ENCODE peak calls at places on chromosomes 1 and 21, in seven cellular contexts. H is pancreas; K is Jurkat, Clone E6-1; D is right lobe of liver; C is left lung; J is astrocyte of the spinal cord; W is fibroblast of mammary gland. S is an unnamed sample.
A peak's percentile ranks its signal among the peaks of the same experiment; 100 is the strongest.

GRCh38 chr1:75152092-75152491 is 17.9 kb downstream of the LHX8 start:
- DNase-seq in C (no peak), H (no peak), J (no peak), D (no peak), W (no peak), K (no peak), S (no peak)

GRCh38 chr1:68322837-68323687 is 90.7 kb upstream of the WLS start:
- DNase-seq in D (no peak), C (no peak), K (no peak), J (peak; percentile 89), H (no peak), W (peak; percentile 84), S (peak; percentile 51)

GRCh38 chr1:8096105-8097011 is 70.2 kb upstream of the ERRFI1 start:
- DNase-seq in C (no peak), K (no peak), W (peak; percentile 90), D (no peak), H (no peak), J (peak; percentile 86), S (no peak)

GRCh38 chr21:37780991-37781983 is 135.0 kb downstream of the KCNJ6 start:
- DNase-seq in W (peak; percentile 12), J (no peak), D (no peak), H (no peak), C (no peak), K (no peak), S (no peak)

GRCh38 chr21:32994305-32994704 is 31.4 kb upstream of the OLIG2 start:
- DNase-seq in H (no peak), D (no peak), C (no peak), J (peak; percentile 10), W (peak; percentile 35), K (no peak), S (no peak)

GRCh38 chr1:159921700-159922498 is 3.4 kb downstream of the TAGLN2 start:
- DNase-seq in D (no peak), J (no peak), K (no peak), C (peak; percentile 48), W (peak; percentile 46), H (no peak), S (no peak)

GRCh38 chr1:9573723-9574122 is 15.0 kb upstream of the TMEM201 start:
- DNase-seq in W (peak; percentile 49), J (peak; percentile 9), D (no peak), H (no peak), C (no peak), K (no peak), S (no peak)

GRCh38 chr1:236092899-236093298 is 28.0 kb upstream of the NID1 start:
- DNase-seq in D (no peak), J (no peak), C (no peak), K (no peak), H (no peak), W (no peak), S (no peak)

GRCh38 chr1:225554216-225554812 is 98.6 kb downstream of the ENAH start:
- DNase-seq in J (peak; percentile 46), H (no peak), D (no peak), K (peak; percentile 21), W (peak; percentile 52), C (no peak), S (no peak)

GRCh38 chr1:205575294-205575885 is 56.4 kb downstream of the ELK4 start:
- DNase-seq in J (no peak), C (no peak), D (no peak), W (no peak), H (peak; percentile 7), K (no peak), S (no peak)

GRCh38 chr1:243916160-243916559 is 66.1 kb upstream of the AKT3 start:
- DNase-seq in K (no peak), J (no peak), H (no peak), C (no peak), D (no peak), W (no peak), S (no peak)

GRCh38 chr1:7941437-7941793 is 776 bp upstream of the TNFRSF9 start:
- DNase-seq in C (no peak), K (no peak), D (no peak), J (no peak), H (no peak), W (peak; percentile 78), S (no peak)

GRCh38 chr1:42282024-42282579 is 52.9 kb downstream of the FOXJ3 start:
- DNase-seq in W (peak; percentile 86), H (no peak), J (peak; percentile 15), D (no peak), K (no peak), C (no peak), S (no peak)

GRCh38 chr1:184759651-184760050 is 5.0 kb upstream of the EDEM3 start:
- DNase-seq in K (no peak), H (no peak), C (no peak), J (no peak), D (no peak), W (no peak), S (no peak)

GRCh38 chr21:36203603-36203889 is 46.9 kb downstream of the DOP1B start:
- DNase-seq in H (peak; percentile 64), J (peak; percentile 83), D (no peak), W (peak; percentile 89), K (no peak), C (no peak), S (no peak)

GRCh38 chr1:103326595-103326994 is 198.9 kb upstream of the RNPC3 start:
- DNase-seq in W (no peak), C (no peak), H (no peak), J (no peak), D (no peak), K (no peak), S (no peak)

DNA sequence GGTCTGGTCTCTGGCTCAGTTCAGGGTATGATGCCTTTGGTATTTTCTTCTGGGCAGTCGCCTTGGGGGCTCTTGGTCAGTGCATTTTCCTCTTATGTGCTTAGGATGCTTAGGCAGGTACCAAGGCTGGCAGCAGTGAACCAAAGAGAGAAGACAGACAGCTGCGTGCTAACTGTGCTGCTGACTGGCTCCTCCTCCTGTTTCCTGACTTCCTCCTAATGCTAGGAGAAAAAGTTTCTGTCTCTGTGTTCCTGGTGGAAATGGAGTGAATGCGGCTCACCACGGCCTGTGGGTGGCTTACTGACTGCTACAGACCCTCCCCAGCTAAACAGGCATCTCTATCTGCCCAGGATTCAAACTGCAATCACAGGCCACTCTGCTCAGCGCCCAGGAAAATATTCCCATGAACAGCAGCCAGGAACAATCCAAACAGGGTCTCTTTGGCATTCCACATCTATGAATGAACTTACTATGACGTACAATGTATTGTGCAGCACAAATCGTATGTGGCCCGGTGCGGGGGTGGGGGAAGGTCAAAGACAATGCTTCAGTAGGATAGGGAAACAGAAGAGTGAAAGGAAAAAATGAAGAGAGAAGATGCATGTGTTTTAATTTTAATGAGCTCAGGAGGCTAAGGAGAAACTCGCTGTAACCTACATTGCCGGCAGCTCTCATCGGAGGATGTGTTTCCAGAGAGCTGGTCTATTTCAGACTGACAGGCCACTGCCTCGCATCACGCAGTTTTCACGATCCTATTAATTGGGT is 2.8 kb downstream of the ABCG1 start:
- DNase-seq in K (no peak), H (no peak), D (no peak), J (peak; percentile 27), C (no peak), W (peak; percentile 3), S (no peak)
- H3K4me3 ChIP-seq in K (no peak overlapping the region), H (no peak overlapping the region), D (no peak overlapping the region), J (no peak overlapping the region), C (peak overlapping the region; percentile 64), W (no peak overlapping the region), S (no peak overlapping the region)

DNA sequence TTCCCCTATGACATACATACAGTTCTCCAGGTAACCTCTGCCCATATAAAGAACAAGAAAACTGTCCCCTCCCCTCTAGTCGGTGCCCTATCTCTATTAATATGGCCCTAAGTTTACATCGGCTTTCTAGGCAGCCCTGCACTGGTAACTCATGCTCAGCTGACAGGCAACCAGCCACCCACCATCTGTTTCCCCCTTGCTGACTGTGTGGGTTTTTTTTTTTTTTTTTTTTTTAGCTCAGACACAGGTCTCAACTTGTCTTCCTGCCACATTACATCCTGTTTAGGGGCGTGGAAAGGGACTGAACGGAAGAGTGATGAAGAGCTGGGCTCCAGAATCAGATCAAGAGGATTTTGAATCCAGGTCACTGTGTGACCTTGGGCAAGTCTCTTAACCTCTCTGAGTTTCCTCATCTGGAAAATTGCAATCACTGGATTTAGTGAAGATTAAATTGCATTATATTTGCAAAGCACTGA is 14.0 kb downstream of the LAPTM5 start:
- DNase-seq in J (no peak), H (no peak), K (peak; percentile 94), C (no peak), D (no peak), W (no peak), S (no peak)
- H3K4me3 ChIP-seq in J (no peak overlapping the region), H (no peak overlapping the region), K (peak overlapping the region; percentile 37), C (peak overlapping the region; percentile 6), D (no peak overlapping the region), W (no peak overlapping the region), S (no peak overlapping the region)

GRCh38 chr1:58902830-58903229 is 119.0 kb upstream of the JUN start:
- DNase-seq in J (no peak), D (no peak), H (no peak), C (no peak), W (no peak), K (no peak), S (no peak)

GRCh38 chr1:58905126-58905490 is 121.3 kb upstream of the JUN start:
- DNase-seq in H (no peak), D (no peak), J (no peak), W (no peak), C (no peak), K (no peak), S (no peak)

GRCh38 chr1:58905628-58906256 is 121.9 kb upstream of the JUN start:
- DNase-seq in K (no peak), H (no peak), D (no peak), C (no peak), J (no peak), W (no peak), S (no peak)

GRCh38 chr1:58903450-58904298 is 119.8 kb upstream of the JUN start:
- DNase-seq in H (peak; percentile 93), K (no peak), D (peak; percentile 98), C (peak; percentile 95), W (peak; percentile 92), J (peak; percentile 95), S (peak; percentile 90)

GRCh38 chr1:58904299-58905125 is 120.7 kb upstream of the JUN start:
- DNase-seq in C (no peak), H (no peak), W (no peak), J (no peak), K (no peak), D (no peak), S (no peak)
- H3K4me3 ChIP-seq in C (peak overlapping the region; percentile 52), H (peak overlapping the region; percentile 53), W (peak overlapping the region; percentile 33), J (peak overlapping the region; percentile 36), K (no peak overlapping the region), D (peak overlapping the region; percentile 62), S (peak overlapping the region; percentile 75)

DNA sequence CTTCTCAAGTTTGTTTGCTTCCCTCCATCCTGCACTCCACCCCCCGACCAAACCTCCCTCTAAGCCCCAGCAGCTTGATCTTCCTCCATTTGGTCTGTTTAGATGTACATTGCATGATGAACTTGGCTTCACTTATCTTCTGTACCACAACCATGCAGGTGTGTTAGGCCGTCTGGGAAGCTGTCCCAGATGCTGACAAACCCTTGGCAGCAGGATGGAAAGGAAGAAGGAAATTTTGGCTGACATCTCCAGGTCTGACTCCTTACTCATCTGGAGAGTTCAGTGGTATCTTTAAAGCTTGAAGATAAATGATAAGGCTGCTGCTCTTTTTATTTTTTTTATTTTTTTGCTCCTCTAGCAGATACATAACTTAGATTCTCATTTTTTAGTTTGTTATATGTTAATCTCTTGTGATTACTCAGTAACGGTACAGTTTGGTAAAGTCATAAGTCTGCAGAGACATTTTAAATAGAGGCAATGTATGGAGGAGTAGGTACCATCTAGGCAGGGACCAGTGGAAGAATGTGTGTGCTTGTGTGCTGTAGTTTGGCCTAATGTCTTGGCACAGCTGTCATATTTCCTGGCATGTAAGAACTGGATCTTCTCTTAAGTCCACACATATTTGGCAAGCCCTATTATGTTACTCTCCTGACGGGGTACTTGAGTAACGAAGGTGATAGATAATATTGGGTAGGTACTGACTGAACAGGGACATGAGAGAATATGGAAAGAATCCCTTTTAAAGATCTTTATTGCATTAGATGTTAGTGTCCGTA is 79.7 kb downstream of the CACHD1 start:
- DNase-seq in C (no peak), W (no peak), K (no peak), J (no peak), H (no peak), D (no peak), S (no peak)
- H3K4me3 ChIP-seq in C (no peak overlapping the region), W (no peak overlapping the region), K (no peak overlapping the region), J (no peak overlapping the region), H (no peak overlapping the region), D (no peak overlapping the region), S (no peak overlapping the region)

S was measured in breast epithelium.